ENCODE peak calls at places on chromosomes 6 and 20, in ten cellular contexts. Z is NCI-H1436 treated with DMSO at 0.1 percent for 48 hours; S is stomach; W is central memory CD4-positive, alpha-beta T cell; Y is LHCN-M2; R is right lobe of liver; U is renal cortical epithelial cell; H is tibial nerve; D is midbrain; L is uterus. X is an unnamed sample.

GRCh38 chr6:79277109-79277508 is 42.6 kb upstream of the HMGN3 start:
- DNase-seq in Z (no peak), S (no peak), W (no peak), Y (peak), R (no peak), U (peak), H (no peak), D (no peak), L (no peak), X (no peak)

GRCh38 chr6:11241793-11242201 is 9.3 kb upstream of the NEDD9 start:
- DNase-seq in Z (no peak), S (peak), W (no peak), Y (peak), R (peak), U (peak), H (peak), D (peak), L (peak), X (no peak)

GRCh38 chr6:337782-338464 is 45.6 kb downstream of the DUSP22 start:
- DNase-seq in Z (no peak), S (no peak), W (no peak), Y (no peak), R (no peak), U (no peak), H (no peak), D (no peak), L (no peak), X (peak)

GRCh38 chr6:53361549-53362031 is 12.8 kb upstream of the ELOVL5 start:
- DNase-seq in Z (no peak), S (no peak), W (peak), Y (no peak), R (no peak), U (peak), H (no peak), D (no peak), L (no peak), X (no peak)

GRCh38 chr6:81075974-81076373 is 676.5 kb downstream of the TENT5A start:
- DNase-seq in Z (no peak), S (no peak), W (no peak), Y (peak), R (no peak), U (peak), H (no peak), D (no peak), L (no peak), X (peak)

GRCh38 chr20:62245911-62246280 is 7.6 kb downstream of the OSBPL2 start:
- DNase-seq in Z (no peak), S (no peak), W (no peak), Y (no peak), R (no peak), U (no peak), H (no peak), D (no peak), L (no peak), X (no peak)

GRCh38 chr6:15936503-15936902 is 192.4 kb upstream of the MYLIP start:
- DNase-seq in Z (no peak), S (no peak), W (no peak), Y (no peak), R (no peak), U (no peak), H (no peak), D (no peak), L (no peak), X (no peak)

GRCh38 chr6:8020083-8020482 is 44.1 kb downstream of the BLOC1S5 start:
- DNase-seq in Z (no peak), S (no peak), W (no peak), Y (no peak), R (no peak), U (no peak), H (no peak), D (no peak), L (no peak), X (no peak)

GRCh38 chr6:40719671-40720374 is 132.7 kb upstream of the LRFN2 start:
- DNase-seq in Z (no peak), S (no peak), W (no peak), Y (no peak), R (no peak), U (peak), H (peak), D (no peak), L (no peak), X (no peak)

GRCh38 chr6:138546733-138547185 is 47.5 kb upstream of the NHSL1 start:
- DNase-seq in Z (no peak), S (no peak), W (no peak), Y (peak), R (no peak), U (no peak), H (no peak), D (no peak), L (no peak), X (peak)

GRCh38 chr20:37262516-37262915 is 902 bp upstream of the GHRH start:
- DNase-seq in Z (no peak), S (no peak), W (no peak), Y (no peak), R (no peak), U (no peak), H (no peak), D (no peak), L (no peak), X (no peak)

GRCh38 chr6:82786251-82786650 is 279.4 kb downstream of the UBE3D start:
- DNase-seq in Z (no peak), S (no peak), W (no peak), Y (peak), R (no peak), U (peak), H (no peak), D (no peak), L (no peak), X (no peak)

GRCh38 chr20:52035498-52035897 is 156.1 kb downstream of the ZFP64 start:
- DNase-seq in Z (no peak), S (no peak), W (no peak), Y (no peak), R (no peak), U (no peak), H (no peak), D (no peak), L (no peak), X (no peak)

GRCh38 chr6:143803769-143804540 is 39.2 kb upstream of the LTV1 start:
- DNase-seq in Z (no peak), S (no peak), W (no peak), Y (no peak), R (no peak), U (no peak), H (no peak), D (no peak), L (no peak), X (no peak)

GRCh38 chr6:73062837-73063236 is 162.5 kb downstream of the KHDC1L start:
- DNase-seq in Z (no peak), S (no peak), W (no peak), Y (no peak), R (no peak), U (no peak), H (no peak), D (no peak), L (no peak), X (no peak)

GRCh38 chr6:44046516-44047178 is 80.6 kb downstream of the MRPL14 start:
- DNase-seq in Z (no peak), S (no peak), W (no peak), Y (no peak), R (peak), U (no peak), H (no peak), D (no peak), L (no peak), X (no peak)

GRCh38 chr6:168035098-168035660 is 37.7 kb downstream of the KIF25 start:
- DNase-seq in Z (no peak), S (peak), W (no peak), Y (peak), R (peak), U (peak), H (no peak), D (peak), L (peak), X (peak)

GRCh38 chr6:4717856-4718255 is 58.3 kb upstream of the CDYL start:
- DNase-seq in Z (no peak), S (no peak), W (no peak), Y (no peak), R (no peak), U (no peak), H (no peak), D (no peak), L (no peak), X (no peak)

GRCh38 chr6:35083507-35083906 is 57.6 kb downstream of the TCP11 start:
- DNase-seq in Z (no peak), S (no peak), W (no peak), Y (no peak), R (no peak), U (no peak), H (no peak), D (no peak), L (no peak), X (no peak)

GRCh38 chr6:156190270-156190669 is 586.9 kb upstream of the ARID1B start:
- DNase-seq in Z (no peak), S (no peak), W (no peak), Y (no peak), R (no peak), U (no peak), H (no peak), D (no peak), L (peak), X (no peak)

GRCh38 chr20:53875452-53875851 is 194.9 kb downstream of the BCAS1 start:
- DNase-seq in Z (no peak), S (peak), W (no peak), Y (no peak), R (peak), U (no peak), H (no peak), D (no peak), L (no peak), X (no peak)

GRCh38 chr6:79233611-79234149 is 802 bp downstream of the HMGN3 start:
- DNase-seq in Z (peak), S (peak), W (peak), Y (peak), R (peak), U (peak), H (peak), D (peak), L (peak), X (peak)

GRCh38 chr6:128597956-128598355 is 77.6 kb upstream of the PTPRK start:
- DNase-seq in Z (no peak), S (no peak), W (no peak), Y (peak), R (no peak), U (peak), H (no peak), D (no peak), L (no peak), X (no peak)

GRCh38 chr20:10519361-10520048 is 84.4 kb downstream of the SLX4IP start:
- DNase-seq in Z (no peak), S (no peak), W (no peak), Y (peak), R (no peak), U (no peak), H (no peak), D (no peak), L (no peak), X (no peak)

GRCh38 chr20:38581013-38581412 is at the start of gene ADIG:
- DNase-seq in Z (peak), S (no peak), W (no peak), Y (peak), R (no peak), U (peak), H (no peak), D (peak), L (no peak), X (no peak)

GRCh38 chr6:78492351-78493010 is 374.9 kb upstream of the IRAK1BP1 start:
- DNase-seq in Z (no peak), S (no peak), W (no peak), Y (peak), R (no peak), U (no peak), H (no peak), D (no peak), L (no peak), X (no peak)

GRCh38 chr6:166595061-166595780 is 8.7 kb upstream of the RAMACL start:
- DNase-seq in Z (no peak), S (no peak), W (no peak), Y (peak), R (no peak), U (peak), H (no peak), D (no peak), L (no peak), X (no peak)